ENCODE peak calls at places on chromosomes 11 and 22, in nine cellular contexts. One of them, this sample, is unnamed.

GRCh38 chr22:42316988-42317387 is 46.5 kb upstream of the TCF20 start:
- DNase-seq in CD8-positive, alpha-beta T cell: peak; percentile 80
- DNase-seq in right atrium auricular region: no peak
- DNase-seq in psoas muscle: no peak
- DNase-seq in upper lobe of right lung: peak; percentile 75
- DNase-seq in effector memory CD4-positive, alpha-beta T cell: peak; percentile 59
- DNase-seq in CD8-positive, alpha-beta memory T cell: peak; percentile 75
- DNase-seq in IMR-90: no peak
- DNase-seq in GM23338: no peak
- DNase-seq in this sample: peak; percentile 88

GRCh38 chr22:32801436-32802290 is at the start of gene TIMP3:
- DNase-seq in CD8-positive, alpha-beta T cell: no peak
- DNase-seq in GM23338: peak; percentile 90
- DNase-seq in right atrium auricular region: peak; percentile 94
- DNase-seq in effector memory CD4-positive, alpha-beta T cell: no peak
- DNase-seq in IMR-90: peak; percentile 82
- DNase-seq in psoas muscle: peak; percentile 92
- DNase-seq in CD8-positive, alpha-beta memory T cell: no peak
- DNase-seq in upper lobe of right lung: peak; percentile 86
- DNase-seq in this sample: peak; percentile 65

GRCh38 chr11:353315-353857 is 15.9 kb upstream of the B4GALNT4 start:
- DNase-seq in CD8-positive, alpha-beta memory T cell: no peak
- DNase-seq in right atrium auricular region: peak; percentile 93
- DNase-seq in IMR-90: peak; percentile 77
- DNase-seq in effector memory CD4-positive, alpha-beta T cell: no peak
- DNase-seq in CD8-positive, alpha-beta T cell: no peak
- DNase-seq in upper lobe of right lung: peak; percentile 80
- DNase-seq in GM23338: peak; percentile 58
- DNase-seq in psoas muscle: peak; percentile 92
- DNase-seq in this sample: peak; percentile 72

GRCh38 chr11:27410301-27410700 is 47.3 kb upstream of the CCDC34 start:
- DNase-seq in psoas muscle: no peak
- DNase-seq in effector memory CD4-positive, alpha-beta T cell: no peak
- DNase-seq in GM23338: no peak
- DNase-seq in CD8-positive, alpha-beta memory T cell: no peak
- DNase-seq in right atrium auricular region: no peak
- DNase-seq in CD8-positive, alpha-beta T cell: no peak
- DNase-seq in IMR-90: no peak
- DNase-seq in upper lobe of right lung: no peak
- DNase-seq in this sample: no peak

GRCh38 chr11:97993565-97993964 is 1027.2 kb upstream of the CNTN5 start:
- DNase-seq in upper lobe of right lung: no peak
- DNase-seq in IMR-90: no peak
- DNase-seq in effector memory CD4-positive, alpha-beta T cell: no peak
- DNase-seq in CD8-positive, alpha-beta T cell: no peak
- DNase-seq in GM23338: no peak
- DNase-seq in psoas muscle: no peak
- DNase-seq in CD8-positive, alpha-beta memory T cell: no peak
- DNase-seq in right atrium auricular region: no peak
- DNase-seq in this sample: no peak

GRCh38 chr22:26845016-26845728 is 187.8 kb downstream of the MIAT start:
- DNase-seq in right atrium auricular region: peak; percentile 38
- DNase-seq in IMR-90: no peak
- DNase-seq in CD8-positive, alpha-beta memory T cell: no peak
- DNase-seq in GM23338: no peak
- DNase-seq in effector memory CD4-positive, alpha-beta T cell: no peak
- DNase-seq in CD8-positive, alpha-beta T cell: no peak
- DNase-seq in psoas muscle: no peak
- DNase-seq in upper lobe of right lung: no peak
- DNase-seq in this sample: peak; percentile 11

GRCh38 chr11:38460901-38461300 is 1862.9 kb upstream of the RAG2 start:
- DNase-seq in CD8-positive, alpha-beta memory T cell: no peak
- DNase-seq in psoas muscle: no peak
- DNase-seq in upper lobe of right lung: peak; percentile 63
- DNase-seq in CD8-positive, alpha-beta T cell: no peak
- DNase-seq in effector memory CD4-positive, alpha-beta T cell: no peak
- DNase-seq in IMR-90: peak; percentile 41
- DNase-seq in GM23338: peak; percentile 0
- DNase-seq in right atrium auricular region: no peak
- DNase-seq in this sample: no peak

GRCh38 chr11:11380340-11380739 is 27.3 kb upstream of the CSNK2A3 start:
- DNase-seq in right atrium auricular region: no peak
- DNase-seq in GM23338: no peak
- DNase-seq in IMR-90: no peak
- DNase-seq in effector memory CD4-positive, alpha-beta T cell: no peak
- DNase-seq in CD8-positive, alpha-beta T cell: no peak
- DNase-seq in psoas muscle: no peak
- DNase-seq in upper lobe of right lung: no peak
- DNase-seq in CD8-positive, alpha-beta memory T cell: no peak
- DNase-seq in this sample: no peak

GRCh38 chr11:506950-507726 is at the start of gene RNH1:
- DNase-seq in right atrium auricular region: peak; percentile 98
- DNase-seq in IMR-90: peak; percentile 93
- DNase-seq in CD8-positive, alpha-beta memory T cell: peak; percentile 99
- DNase-seq in effector memory CD4-positive, alpha-beta T cell: peak; percentile 97
- DNase-seq in psoas muscle: peak; percentile 100
- DNase-seq in GM23338: peak; percentile 93
- DNase-seq in CD8-positive, alpha-beta T cell: peak; percentile 100
- DNase-seq in upper lobe of right lung: peak; percentile 100
- DNase-seq in this sample: peak; percentile 100

GRCh38 chr11:108206969-108207682 is 15.3 kb downstream of the NPAT start:
- DNase-seq in upper lobe of right lung: no peak
- DNase-seq in psoas muscle: no peak
- DNase-seq in CD8-positive, alpha-beta memory T cell: no peak
- DNase-seq in effector memory CD4-positive, alpha-beta T cell: no peak
- DNase-seq in GM23338: no peak
- DNase-seq in IMR-90: no peak
- DNase-seq in CD8-positive, alpha-beta T cell: no peak
- DNase-seq in right atrium auricular region: no peak
- DNase-seq in this sample: no peak

GRCh38 chr11:101996106-101996505 is 51.1 kb upstream of the CFAP300 start:
- DNase-seq in upper lobe of right lung: no peak
- DNase-seq in IMR-90: no peak
- DNase-seq in right atrium auricular region: no peak
- DNase-seq in GM23338: no peak
- DNase-seq in effector memory CD4-positive, alpha-beta T cell: no peak
- DNase-seq in psoas muscle: no peak
- DNase-seq in CD8-positive, alpha-beta T cell: no peak
- DNase-seq in CD8-positive, alpha-beta memory T cell: no peak
- DNase-seq in this sample: no peak

GRCh38 chr22:31347251-31348008 is 1.3 kb upstream of the PATZ1 start:
- DNase-seq in upper lobe of right lung: peak; percentile 85
- DNase-seq in psoas muscle: peak; percentile 79
- DNase-seq in CD8-positive, alpha-beta T cell: peak; percentile 68
- DNase-seq in IMR-90: peak; percentile 62
- DNase-seq in effector memory CD4-positive, alpha-beta T cell: peak; percentile 34
- DNase-seq in GM23338: peak; percentile 87
- DNase-seq in CD8-positive, alpha-beta memory T cell: peak; percentile 62
- DNase-seq in right atrium auricular region: no peak
- DNase-seq in this sample: peak; percentile 77

GRCh38 chr22:31343235-31344191 is 2.6 kb downstream of the PATZ1 start:
- DNase-seq in effector memory CD4-positive, alpha-beta T cell: no peak
- DNase-seq in IMR-90: peak; percentile 26
- DNase-seq in CD8-positive, alpha-beta memory T cell: no peak
- DNase-seq in right atrium auricular region: no peak
- DNase-seq in GM23338: peak; percentile 92
- DNase-seq in CD8-positive, alpha-beta T cell: no peak
- DNase-seq in upper lobe of right lung: peak; percentile 93
- DNase-seq in psoas muscle: no peak
- DNase-seq in this sample: peak; percentile 82

GRCh38 chr11:121494355-121495099 is 41.8 kb upstream of the SORL1-AS1 start:
- DNase-seq in CD8-positive, alpha-beta memory T cell: no peak
- DNase-seq in GM23338: peak; percentile 24
- DNase-seq in right atrium auricular region: peak; percentile 5
- DNase-seq in effector memory CD4-positive, alpha-beta T cell: no peak
- DNase-seq in IMR-90: no peak
- DNase-seq in psoas muscle: no peak
- DNase-seq in upper lobe of right lung: no peak
- DNase-seq in CD8-positive, alpha-beta T cell: peak; percentile 48
- DNase-seq in this sample: no peak

GRCh38 chr11:124625504-124626168 is 3.0 kb downstream of the TBRG1 start:
- DNase-seq in right atrium auricular region: no peak
- DNase-seq in effector memory CD4-positive, alpha-beta T cell: no peak
- DNase-seq in CD8-positive, alpha-beta memory T cell: no peak
- DNase-seq in GM23338: no peak
- DNase-seq in upper lobe of right lung: no peak
- DNase-seq in CD8-positive, alpha-beta T cell: no peak
- DNase-seq in IMR-90: no peak
- DNase-seq in psoas muscle: no peak
- DNase-seq in this sample: no peak

GRCh38 chr11:35029979-35030378 is 109.0 kb upstream of the CD44 start:
- DNase-seq in upper lobe of right lung: no peak
- DNase-seq in CD8-positive, alpha-beta T cell: no peak
- DNase-seq in CD8-positive, alpha-beta memory T cell: no peak
- DNase-seq in GM23338: peak; percentile 20
- DNase-seq in effector memory CD4-positive, alpha-beta T cell: peak; percentile 31
- DNase-seq in IMR-90: peak; percentile 84
- DNase-seq in right atrium auricular region: no peak
- DNase-seq in psoas muscle: no peak
- DNase-seq in this sample: no peak

GRCh38 chr11:114262681-114263509 is 33.3 kb upstream of the NNMT start:
- DNase-seq in right atrium auricular region: no peak
- DNase-seq in CD8-positive, alpha-beta T cell: no peak
- DNase-seq in effector memory CD4-positive, alpha-beta T cell: no peak
- DNase-seq in IMR-90: peak; percentile 54
- DNase-seq in GM23338: peak; percentile 72
- DNase-seq in CD8-positive, alpha-beta memory T cell: peak; percentile 58
- DNase-seq in upper lobe of right lung: peak; percentile 47
- DNase-seq in psoas muscle: peak; percentile 56
- DNase-seq in this sample: peak; percentile 46

GRCh38 chr11:1279674-1280055 is 29.8 kb downstream of the TOLLIP start:
- DNase-seq in GM23338: no peak
- DNase-seq in upper lobe of right lung: no peak
- DNase-seq in IMR-90: no peak
- DNase-seq in CD8-positive, alpha-beta memory T cell: no peak
- DNase-seq in effector memory CD4-positive, alpha-beta T cell: no peak
- DNase-seq in right atrium auricular region: no peak
- DNase-seq in psoas muscle: peak; percentile 44
- DNase-seq in CD8-positive, alpha-beta T cell: no peak
- DNase-seq in this sample: no peak

GRCh38 chr11:68841718-68842426 is at the start of gene CPT1A:
- DNase-seq in CD8-positive, alpha-beta T cell: peak; percentile 79
- DNase-seq in upper lobe of right lung: peak; percentile 92
- DNase-seq in psoas muscle: peak; percentile 85
- DNase-seq in CD8-positive, alpha-beta memory T cell: peak; percentile 76
- DNase-seq in effector memory CD4-positive, alpha-beta T cell: peak; percentile 53
- DNase-seq in IMR-90: peak; percentile 66
- DNase-seq in right atrium auricular region: peak; percentile 74
- DNase-seq in GM23338: peak; percentile 78
- DNase-seq in this sample: peak; percentile 92

GRCh38 chr22:46425011-46425410 is 89.5 kb downstream of the TRMU start:
- DNase-seq in upper lobe of right lung: no peak
- DNase-seq in effector memory CD4-positive, alpha-beta T cell: no peak
- DNase-seq in IMR-90: peak; percentile 72
- DNase-seq in right atrium auricular region: no peak
- DNase-seq in psoas muscle: no peak
- DNase-seq in GM23338: no peak
- DNase-seq in CD8-positive, alpha-beta memory T cell: no peak
- DNase-seq in CD8-positive, alpha-beta T cell: no peak
- DNase-seq in this sample: no peak

GRCh38 chr11:9566561-9567063 is 6.9 kb upstream of the WEE1 start:
- DNase-seq in effector memory CD4-positive, alpha-beta T cell: no peak
- DNase-seq in GM23338: no peak
- DNase-seq in CD8-positive, alpha-beta T cell: no peak
- DNase-seq in psoas muscle: no peak
- DNase-seq in CD8-positive, alpha-beta memory T cell: no peak
- DNase-seq in upper lobe of right lung: no peak
- DNase-seq in right atrium auricular region: no peak
- DNase-seq in IMR-90: peak; percentile 88
- DNase-seq in this sample: no peak
- H3K4me3 ChIP-seq in effector memory CD4-positive, alpha-beta T cell: no peak overlapping the region
- H3K4me3 ChIP-seq in GM23338: no peak overlapping the region
- H3K4me3 ChIP-seq in CD8-positive, alpha-beta T cell: no peak overlapping the region
- H3K4me3 ChIP-seq in psoas muscle: no peak overlapping the region
- H3K4me3 ChIP-seq in CD8-positive, alpha-beta memory T cell: no peak overlapping the region
- H3K4me3 ChIP-seq in upper lobe of right lung: no peak overlapping the region
- H3K4me3 ChIP-seq in right atrium auricular region: no peak overlapping the region
- H3K4me3 ChIP-seq in IMR-90: no peak overlapping the region
- H3K4me3 ChIP-seq in this sample: no peak overlapping the region

DNA sequence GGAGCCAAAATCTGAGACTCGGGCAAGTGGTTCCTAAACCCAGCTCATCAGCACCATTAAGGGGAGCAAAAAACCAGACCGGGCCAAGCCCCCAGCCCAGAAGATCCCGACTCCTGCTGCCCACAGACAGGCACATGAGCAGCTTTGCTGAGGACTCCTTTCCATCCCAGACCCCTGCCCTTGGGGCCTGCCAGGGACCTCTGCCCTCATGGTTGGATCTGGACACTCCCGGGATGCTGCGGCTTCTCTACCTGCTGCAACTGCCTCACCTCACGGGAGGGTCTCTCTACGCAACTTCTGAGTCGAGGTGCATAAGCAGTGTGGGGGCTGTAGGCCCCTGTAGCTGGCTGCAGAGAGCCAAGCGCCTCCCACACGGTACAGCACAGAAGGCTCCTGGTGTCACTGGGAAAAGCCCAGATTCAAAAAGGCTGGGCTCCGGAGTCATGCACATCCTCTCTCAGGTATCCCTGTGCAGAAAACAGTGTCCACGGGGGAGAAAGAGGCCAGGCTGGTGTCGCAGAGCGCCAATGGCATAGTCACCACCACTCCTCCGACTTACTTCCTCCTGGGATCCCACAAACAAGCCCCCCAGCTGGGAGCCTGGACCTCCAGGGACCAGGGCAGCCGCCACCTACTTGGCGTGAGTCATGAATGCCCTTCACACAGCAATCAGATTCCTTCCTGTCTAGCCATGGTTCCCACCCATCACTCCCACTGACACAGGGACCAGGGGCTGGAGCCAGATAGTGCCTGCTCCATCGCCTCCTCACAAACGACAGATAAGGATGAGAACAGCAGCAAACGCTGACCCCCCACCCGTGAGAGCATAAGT is 122.1 kb downstream of the BCR start:
- DNase-seq in CD8-positive, alpha-beta T cell: no peak
- DNase-seq in right atrium auricular region: no peak
- DNase-seq in GM23338: no peak
- DNase-seq in psoas muscle: no peak
- DNase-seq in CD8-positive, alpha-beta memory T cell: no peak
- DNase-seq in effector memory CD4-positive, alpha-beta T cell: no peak
- DNase-seq in upper lobe of right lung: no peak
- DNase-seq in IMR-90: no peak
- DNase-seq in this sample: peak; percentile 27
- H3K36me3 ChIP-seq in CD8-positive, alpha-beta T cell: peaks cover 28% of the 10 kb centered on the region
- H3K36me3 ChIP-seq in right atrium auricular region: peaks cover 13% of the 10 kb centered on the region
- H3K36me3 ChIP-seq in GM23338: peaks cover 7% of the 10 kb centered on the region
- H3K36me3 ChIP-seq in psoas muscle: no peaks in the 10 kb centered on the region
- H3K36me3 ChIP-seq in CD8-positive, alpha-beta memory T cell: peaks cover 21% of the 10 kb centered on the region
- H3K36me3 ChIP-seq in effector memory CD4-positive, alpha-beta T cell: peaks cover 42% of the 10 kb centered on the region
- H3K36me3 ChIP-seq in upper lobe of right lung: peaks cover 41% of the 10 kb centered on the region
- H3K36me3 ChIP-seq in IMR-90: peaks cover 24% of the 10 kb centered on the region
- H3K36me3 ChIP-seq in this sample: no peaks in the 10 kb centered on the region

GRCh38 chr11:8080069-8080670 is 841 bp upstream of the TUB start:
- DNase-seq in upper lobe of right lung: no peak
- DNase-seq in GM23338: no peak
- DNase-seq in psoas muscle: no peak
- DNase-seq in IMR-90: no peak
- DNase-seq in CD8-positive, alpha-beta memory T cell: peak; percentile 19
- DNase-seq in CD8-positive, alpha-beta T cell: no peak
- DNase-seq in right atrium auricular region: no peak
- DNase-seq in effector memory CD4-positive, alpha-beta T cell: no peak
- DNase-seq in this sample: no peak
- H3K4me3 ChIP-seq in upper lobe of right lung: peak overlapping the region; percentile 54
- H3K4me3 ChIP-seq in GM23338: peak overlapping the region; percentile 69
- H3K4me3 ChIP-seq in psoas muscle: peak overlapping the region; percentile 67
- H3K4me3 ChIP-seq in IMR-90: peak overlapping the region; percentile 60
- H3K4me3 ChIP-seq in CD8-positive, alpha-beta memory T cell: no peak overlapping the region
- H3K4me3 ChIP-seq in CD8-positive, alpha-beta T cell: no peak overlapping the region
- H3K4me3 ChIP-seq in right atrium auricular region: peak overlapping the region; percentile 64
- H3K4me3 ChIP-seq in effector memory CD4-positive, alpha-beta T cell: no peak overlapping the region
- H3K4me3 ChIP-seq in this sample: no peak overlapping the region

GRCh38 chr22:40325315-40325714 is 21.0 kb upstream of the ADSL start:
- DNase-seq in GM23338: no peak
- DNase-seq in IMR-90: no peak
- DNase-seq in CD8-positive, alpha-beta T cell: peak; percentile 67
- DNase-seq in effector memory CD4-positive, alpha-beta T cell: peak; percentile 57
- DNase-seq in upper lobe of right lung: no peak
- DNase-seq in right atrium auricular region: no peak
- DNase-seq in psoas muscle: no peak
- DNase-seq in CD8-positive, alpha-beta memory T cell: peak; percentile 77
- DNase-seq in this sample: no peak
- H3K36me3 ChIP-seq in GM23338: peaks cover 6% of the 10 kb centered on the region
- H3K36me3 ChIP-seq in IMR-90: peaks cover 29% of the 10 kb centered on the region
- H3K36me3 ChIP-seq in CD8-positive, alpha-beta T cell: peaks cover 28% of the 10 kb centered on the region
- H3K36me3 ChIP-seq in effector memory CD4-positive, alpha-beta T cell: peaks cover 21% of the 10 kb centered on the region
- H3K36me3 ChIP-seq in upper lobe of right lung: peaks cover 57% of the 10 kb centered on the region
- H3K36me3 ChIP-seq in right atrium auricular region: peaks cover 34% of the 10 kb centered on the region
- H3K36me3 ChIP-seq in psoas muscle: peaks cover 3% of the 10 kb centered on the region
- H3K36me3 ChIP-seq in CD8-positive, alpha-beta memory T cell: peaks cover 29% of the 10 kb centered on the region
- H3K36me3 ChIP-seq in this sample: peaks cover 6% of the 10 kb centered on the region